ENCODE peak calls at places on chromosomes 1 and 21, in five cellular contexts. One of them, this sample, is unnamed.

GRCh38 chr1:228037401-228038386 is 30.9 kb downstream of the WNT3A start:
- DNase-seq in H9: peak; percentile 36
- DNase-seq in neuronal stem cell: peak; percentile 61
- DNase-seq in H1: peak; percentile 62
- DNase-seq in mesenchymal stem cell: peak; percentile 1
- DNase-seq in this sample: peak; percentile 27

GRCh38 chr1:231410041-231410591 is 12.0 kb downstream of the EGLN1 start:
- DNase-seq in H1: no peak
- DNase-seq in neuronal stem cell: no peak
- DNase-seq in H9: no peak
- DNase-seq in mesenchymal stem cell: no peak
- DNase-seq in this sample: no peak

GRCh38 chr1:78673120-78673519 is 23.5 kb downstream of the IFI44 start:
- DNase-seq in H1: peak; percentile 67
- DNase-seq in H9: peak; percentile 71
- DNase-seq in neuronal stem cell: no peak
- DNase-seq in mesenchymal stem cell: no peak
- DNase-seq in this sample: peak; percentile 43

GRCh38 chr1:51346086-51346942 is 16.0 kb upstream of the TTC39A start:
- DNase-seq in neuronal stem cell: no peak
- DNase-seq in H9: no peak
- DNase-seq in mesenchymal stem cell: no peak
- DNase-seq in H1: peak; percentile 37
- DNase-seq in this sample: peak; percentile 42

GRCh38 chr1:227771326-227771725 is 36.1 kb downstream of the SNAP47 start:
- DNase-seq in H1: no peak
- DNase-seq in neuronal stem cell: no peak
- DNase-seq in H9: no peak
- DNase-seq in mesenchymal stem cell: no peak
- DNase-seq in this sample: no peak

GRCh38 chr1:174692313-174692712 is 244.5 kb downstream of the GPR52 start:
- DNase-seq in H1: no peak
- DNase-seq in mesenchymal stem cell: peak; percentile 48
- DNase-seq in H9: no peak
- DNase-seq in neuronal stem cell: no peak
- DNase-seq in this sample: peak; percentile 27

GRCh38 chr1:171741872-171742576 is at the start of gene VAMP4:
- DNase-seq in H9: peak; percentile 87
- DNase-seq in mesenchymal stem cell: peak; percentile 89
- DNase-seq in H1: peak; percentile 89
- DNase-seq in neuronal stem cell: peak; percentile 84
- DNase-seq in this sample: peak; percentile 87

GRCh38 chr1:115225993-115226700 is 111.9 kb downstream of the NGF start:
- DNase-seq in mesenchymal stem cell: no peak
- DNase-seq in neuronal stem cell: no peak
- DNase-seq in H9: no peak
- DNase-seq in H1: no peak
- DNase-seq in this sample: no peak

GRCh38 chr1:237220243-237220642 is 178.3 kb downstream of the RYR2 start:
- DNase-seq in mesenchymal stem cell: no peak
- DNase-seq in H1: no peak
- DNase-seq in H9: no peak
- DNase-seq in neuronal stem cell: no peak
- DNase-seq in this sample: no peak

GRCh38 chr1:23807453-23807852 is 6.9 kb upstream of the GALE start:
- DNase-seq in neuronal stem cell: no peak
- DNase-seq in H1: no peak
- DNase-seq in mesenchymal stem cell: no peak
- DNase-seq in H9: no peak
- DNase-seq in this sample: no peak

GRCh38 chr1:118773656-118774055 is 214.5 kb downstream of the TBX15 start:
- DNase-seq in mesenchymal stem cell: no peak
- DNase-seq in neuronal stem cell: no peak
- DNase-seq in H1: no peak
- DNase-seq in H9: no peak
- DNase-seq in this sample: no peak

GRCh38 chr1:211829343-211830054 is 1.1 kb downstream of the LPGAT1 start:
- DNase-seq in mesenchymal stem cell: peak; percentile 78
- DNase-seq in H9: peak; percentile 65
- DNase-seq in H1: peak; percentile 58
- DNase-seq in neuronal stem cell: peak; percentile 18
- DNase-seq in this sample: peak; percentile 26

GRCh38 chr1:228540161-228540917 is 53.2 kb downstream of the RNF187 start:
- DNase-seq in mesenchymal stem cell: no peak
- DNase-seq in H1: no peak
- DNase-seq in neuronal stem cell: no peak
- DNase-seq in H9: no peak
- DNase-seq in this sample: peak; percentile 62

GRCh38 chr1:227891955-227892871 is 55.5 kb downstream of the WNT9A start:
- DNase-seq in H9: peak; percentile 53
- DNase-seq in H1: peak; percentile 50
- DNase-seq in mesenchymal stem cell: no peak
- DNase-seq in neuronal stem cell: no peak
- DNase-seq in this sample: peak; percentile 34

GRCh38 chr1:197265168-197265567 is 2.9 kb upstream of the CRB1 start:
- DNase-seq in H9: no peak
- DNase-seq in neuronal stem cell: no peak
- DNase-seq in mesenchymal stem cell: no peak
- DNase-seq in H1: no peak
- DNase-seq in this sample: no peak
- H2BK12ac ChIP-seq in H9: no peak overlapping the region
- H2BK12ac ChIP-seq in neuronal stem cell: no peak overlapping the region
- H2BK12ac ChIP-seq in mesenchymal stem cell: no peak overlapping the region
- H2BK12ac ChIP-seq in H1: no peak overlapping the region
- H2BK12ac ChIP-seq in this sample: no peak overlapping the region

GRCh38 chr1:233019921-233020320 is 69.5 kb downstream of the NTPCR start:
- DNase-seq in H1: no peak
- DNase-seq in neuronal stem cell: no peak
- DNase-seq in H9: no peak
- DNase-seq in mesenchymal stem cell: peak; percentile 35
- DNase-seq in this sample: no peak

GRCh38 chr1:233025156-233025555 is 74.7 kb downstream of the NTPCR start:
- DNase-seq in neuronal stem cell: peak; percentile 21
- DNase-seq in H1: peak; percentile 60
- DNase-seq in mesenchymal stem cell: peak; percentile 52
- DNase-seq in H9: peak; percentile 86
- DNase-seq in this sample: peak; percentile 72

GRCh38 chr1:233020441-233020840 is 70.0 kb downstream of the NTPCR start:
- DNase-seq in mesenchymal stem cell: no peak
- DNase-seq in neuronal stem cell: peak; percentile 27
- DNase-seq in H9: no peak
- DNase-seq in H1: no peak
- DNase-seq in this sample: no peak

GRCh38 chr1:233022246-233022645 is 71.8 kb downstream of the NTPCR start:
- DNase-seq in neuronal stem cell: no peak
- DNase-seq in H1: no peak
- DNase-seq in mesenchymal stem cell: no peak
- DNase-seq in H9: no peak
- DNase-seq in this sample: peak; percentile 53

GRCh38 chr1:233025566-233025965 is 75.2 kb downstream of the NTPCR start:
- DNase-seq in H9: no peak
- DNase-seq in H1: no peak
- DNase-seq in neuronal stem cell: no peak
- DNase-seq in mesenchymal stem cell: no peak
- DNase-seq in this sample: peak; percentile 10
- H3K23ac ChIP-seq in H9: no peak overlapping the region
- H3K23ac ChIP-seq in H1: no peak overlapping the region
- H3K23ac ChIP-seq in neuronal stem cell: no peak overlapping the region
- H3K23ac ChIP-seq in mesenchymal stem cell: no peak overlapping the region
- H3K23ac ChIP-seq in this sample: no peak overlapping the region

GRCh38 chr1:75916834-75917233 is 15.4 kb downstream of the ASB17 start:
- DNase-seq in neuronal stem cell: no peak
- DNase-seq in H9: no peak
- DNase-seq in H1: no peak
- DNase-seq in mesenchymal stem cell: no peak
- DNase-seq in this sample: no peak
- H2BK12ac ChIP-seq in neuronal stem cell: no peak overlapping the region
- H2BK12ac ChIP-seq in H9: no peak overlapping the region
- H2BK12ac ChIP-seq in H1: no peak overlapping the region
- H2BK12ac ChIP-seq in mesenchymal stem cell: no peak overlapping the region
- H2BK12ac ChIP-seq in this sample: no peak overlapping the region

GRCh38 chr1:39738622-39739366 is at the start of gene PPIE:
- DNase-seq in neuronal stem cell: peak; percentile 65
- DNase-seq in H9: peak; percentile 95
- DNase-seq in mesenchymal stem cell: peak; percentile 86
- DNase-seq in H1: peak; percentile 91
- DNase-seq in this sample: peak; percentile 93
- H3K23ac ChIP-seq in neuronal stem cell: peak within 1 kb of the TSS; percentile 83
- H3K23ac ChIP-seq in H9: no peak within 1 kb of the TSS
- H3K23ac ChIP-seq in mesenchymal stem cell: no peak within 1 kb of the TSS
- H3K23ac ChIP-seq in H1: no peak within 1 kb of the TSS
- H3K23ac ChIP-seq in this sample: no peak within 1 kb of the TSS

DNA sequence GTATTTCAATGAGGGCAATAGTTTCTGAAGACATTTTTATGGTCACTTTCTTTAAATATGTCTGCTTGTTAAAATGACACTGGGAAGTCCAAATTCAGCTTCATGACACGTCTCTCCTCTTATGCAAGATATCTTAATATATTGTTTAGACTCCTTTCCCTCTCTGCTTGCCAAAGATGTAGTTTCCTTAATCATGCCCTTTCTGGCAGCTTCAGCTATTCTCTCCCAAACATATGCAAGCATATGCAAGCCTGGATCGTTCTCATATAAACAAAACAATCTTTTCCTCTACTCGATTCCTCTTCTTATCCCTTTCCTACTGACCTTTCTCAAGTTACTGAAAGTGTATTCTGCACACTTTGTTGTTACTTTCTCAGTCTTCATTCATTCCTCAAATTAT is 372.2 kb downstream of the PTBP2 start:
- DNase-seq in H9: no peak
- DNase-seq in mesenchymal stem cell: peak; percentile 44
- DNase-seq in H1: no peak
- DNase-seq in neuronal stem cell: no peak
- DNase-seq in this sample: no peak
- H2BK12ac ChIP-seq in H9: no peak overlapping the region
- H2BK12ac ChIP-seq in mesenchymal stem cell: no peak overlapping the region
- H2BK12ac ChIP-seq in H1: no peak overlapping the region
- H2BK12ac ChIP-seq in neuronal stem cell: no peak overlapping the region
- H2BK12ac ChIP-seq in this sample: no peak overlapping the region

DNA sequence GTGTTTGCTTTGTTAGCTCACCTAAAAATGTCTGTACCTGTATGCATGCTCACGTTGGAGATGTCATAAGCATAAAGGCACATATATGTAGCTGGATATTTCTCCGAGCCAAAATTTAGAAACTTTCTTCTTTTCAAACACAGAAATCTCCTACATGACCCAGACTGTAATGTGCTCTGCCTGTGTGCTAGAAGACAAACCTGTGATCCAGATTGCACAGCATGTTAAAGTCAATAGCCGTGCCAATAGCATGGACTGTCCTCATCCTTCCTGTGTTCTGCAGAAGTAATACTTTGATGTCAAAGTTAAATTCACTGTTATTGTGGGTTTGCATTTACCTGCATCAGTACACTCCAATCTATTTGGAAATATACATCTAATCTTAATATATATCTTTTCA is 346.2 kb upstream of the ZRANB2 start:
- DNase-seq in H1: no peak
- DNase-seq in mesenchymal stem cell: no peak
- DNase-seq in neuronal stem cell: no peak
- DNase-seq in H9: no peak
- DNase-seq in this sample: no peak
- H3K23ac ChIP-seq in H1: no peak overlapping the region
- H3K23ac ChIP-seq in mesenchymal stem cell: no peak overlapping the region
- H3K23ac ChIP-seq in neuronal stem cell: no peak overlapping the region
- H3K23ac ChIP-seq in H9: no peak overlapping the region
- H3K23ac ChIP-seq in this sample: no peak overlapping the region

DNA sequence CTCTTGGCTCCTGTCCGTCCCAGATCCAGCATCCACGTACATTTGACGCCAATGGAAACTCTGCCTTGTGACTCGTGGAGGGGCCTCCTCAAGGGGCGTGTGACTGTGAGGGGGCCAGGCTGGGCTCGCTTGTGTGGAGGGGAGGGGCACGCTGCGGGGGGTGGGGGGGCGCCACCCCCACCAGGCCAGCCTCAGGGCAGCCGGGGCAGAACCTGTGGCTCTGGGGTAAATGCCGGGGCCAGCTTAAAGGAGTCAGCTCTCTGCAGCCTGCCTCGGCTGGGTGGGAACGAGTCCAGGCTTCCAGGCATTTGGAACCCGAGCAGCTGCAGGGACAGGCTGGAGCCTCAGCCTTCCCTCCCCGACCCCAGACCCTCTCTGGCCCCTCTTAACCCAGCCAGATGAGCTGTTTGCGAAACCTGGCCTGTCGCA is 94.0 kb downstream of the SIK1 start:
- DNase-seq in mesenchymal stem cell: peak; percentile 73
- DNase-seq in H9: no peak
- DNase-seq in neuronal stem cell: no peak
- DNase-seq in H1: no peak
- DNase-seq in this sample: no peak
- H2BK12ac ChIP-seq in mesenchymal stem cell: peak overlapping the region; percentile 94
- H2BK12ac ChIP-seq in H9: no peak overlapping the region
- H2BK12ac ChIP-seq in neuronal stem cell: peak overlapping the region; percentile 87
- H2BK12ac ChIP-seq in H1: peak overlapping the region; percentile 98
- H2BK12ac ChIP-seq in this sample: peak overlapping the region; percentile 53